ENCODE peak calls at places on chromosomes 6 and 20, in ten cellular contexts. K, X, O, I, M, J, R, D, Q and H are unnamed samples.

GRCh38 chr6:126302191-126302590 is 37.7 kb upstream of the CENPW start:
- DNase-seq in K (no peak), X (no peak), O (no peak), I (peak), M (no peak), J (no peak), R (no peak), D (no peak), Q (no peak), H (no peak)

GRCh38 chr6:42532038-42532669 is 31.7 kb upstream of the UBR2 start:
- DNase-seq in K (no peak), X (no peak), O (peak), I (peak), M (peak), J (peak), R (no peak), D (no peak), Q (peak), H (peak)

GRCh38 chr6:9851541-9852380 is 563.1 kb downstream of the TFAP2A start:
- DNase-seq in K (no peak), X (no peak), O (peak), I (peak), M (peak), J (peak), R (no peak), D (no peak), Q (peak), H (peak)

GRCh38 chr6:85354761-85355618 is 94.9 kb upstream of the NT5E start:
- DNase-seq in K (peak), X (peak), O (peak), I (peak), M (peak), J (peak), R (peak), D (peak), Q (peak), H (peak)

GRCh38 chr20:11170025-11170424 is 496.2 kb upstream of the JAG1 start:
- DNase-seq in K (no peak), X (no peak), O (no peak), I (no peak), M (no peak), J (no peak), R (no peak), D (no peak), Q (peak), H (no peak)

GRCh38 chr6:43172127-43173007 is 1.3 kb downstream of the SRF start:
- DNase-seq in K (peak), X (no peak), O (peak), I (peak), M (peak), J (no peak), R (peak), D (no peak), Q (peak), H (no peak)

GRCh38 chr20:3239026-3239866 is at the start of gene SLC4A11:
- DNase-seq in K (peak), X (no peak), O (peak), I (peak), M (peak), J (peak), R (peak), D (no peak), Q (peak), H (peak)

GRCh38 chr20:62584671-62585512 is 57.4 kb upstream of the SLCO4A1 start:
- DNase-seq in K (no peak), X (no peak), O (no peak), I (no peak), M (no peak), J (no peak), R (no peak), D (no peak), Q (no peak), H (no peak)

GRCh38 chr6:113632220-113632864 is 224.8 kb upstream of the MARCKS start:
- DNase-seq in K (no peak), X (no peak), O (peak), I (peak), M (peak), J (peak), R (peak), D (no peak), Q (peak), H (peak)

GRCh38 chr6:156942266-156942665 is 165.1 kb downstream of the ARID1B start:
- DNase-seq in K (no peak), X (no peak), O (peak), I (peak), M (no peak), J (no peak), R (no peak), D (no peak), Q (no peak), H (no peak)

GRCh38 chr20:32966881-32967781 is 37.1 kb downstream of the SUN5 start:
- DNase-seq in K (no peak), X (no peak), O (peak), I (no peak), M (no peak), J (no peak), R (peak), D (peak), Q (no peak), H (no peak)

GRCh38 chr6:7784248-7784647 is 58.3 kb downstream of the BMP6 start:
- DNase-seq in K (no peak), X (no peak), O (no peak), I (no peak), M (no peak), J (no peak), R (no peak), D (no peak), Q (peak), H (no peak)

GRCh38 chr6:140052757-140053729 is 678.6 kb upstream of the CITED2 start:
- DNase-seq in K (no peak), X (no peak), O (peak), I (peak), M (no peak), J (peak), R (no peak), D (no peak), Q (peak), H (peak)

GRCh38 chr6:64012351-64013060 is 376.9 kb downstream of the PHF3 start:
- DNase-seq in K (no peak), X (peak), O (peak), I (peak), M (peak), J (peak), R (no peak), D (no peak), Q (peak), H (no peak)
- TF ChIP-seq CTCF in K (no peak), X (peak), O (peak), I (peak), M (peak), J (peak), R (no peak), D (peak), Q (peak), H (no peak)

GRCh38 chr6:118650500-118651281 is 700 bp downstream of the CEP85L start:
- DNase-seq in K (peak), X (no peak), O (peak), I (peak), M (peak), J (no peak), R (peak), D (no peak), Q (peak), H (peak)

GRCh38 chr6:118652051-118652699 is 784 bp upstream of the CEP85L start:
- DNase-seq in K (no peak), X (no peak), O (no peak), I (no peak), M (no peak), J (no peak), R (no peak), D (no peak), Q (no peak), H (no peak)

GRCh38 chr6:118648866-118649554 is 2.4 kb downstream of the CEP85L start:
- DNase-seq in K (no peak), X (no peak), O (no peak), I (no peak), M (no peak), J (no peak), R (no peak), D (no peak), Q (peak), H (no peak)

GRCh38 chr6:118649918-118650499 is 1.4 kb downstream of the CEP85L start:
- DNase-seq in K (no peak), X (no peak), O (no peak), I (no peak), M (no peak), J (peak), R (no peak), D (no peak), Q (no peak), H (no peak)

DNA sequence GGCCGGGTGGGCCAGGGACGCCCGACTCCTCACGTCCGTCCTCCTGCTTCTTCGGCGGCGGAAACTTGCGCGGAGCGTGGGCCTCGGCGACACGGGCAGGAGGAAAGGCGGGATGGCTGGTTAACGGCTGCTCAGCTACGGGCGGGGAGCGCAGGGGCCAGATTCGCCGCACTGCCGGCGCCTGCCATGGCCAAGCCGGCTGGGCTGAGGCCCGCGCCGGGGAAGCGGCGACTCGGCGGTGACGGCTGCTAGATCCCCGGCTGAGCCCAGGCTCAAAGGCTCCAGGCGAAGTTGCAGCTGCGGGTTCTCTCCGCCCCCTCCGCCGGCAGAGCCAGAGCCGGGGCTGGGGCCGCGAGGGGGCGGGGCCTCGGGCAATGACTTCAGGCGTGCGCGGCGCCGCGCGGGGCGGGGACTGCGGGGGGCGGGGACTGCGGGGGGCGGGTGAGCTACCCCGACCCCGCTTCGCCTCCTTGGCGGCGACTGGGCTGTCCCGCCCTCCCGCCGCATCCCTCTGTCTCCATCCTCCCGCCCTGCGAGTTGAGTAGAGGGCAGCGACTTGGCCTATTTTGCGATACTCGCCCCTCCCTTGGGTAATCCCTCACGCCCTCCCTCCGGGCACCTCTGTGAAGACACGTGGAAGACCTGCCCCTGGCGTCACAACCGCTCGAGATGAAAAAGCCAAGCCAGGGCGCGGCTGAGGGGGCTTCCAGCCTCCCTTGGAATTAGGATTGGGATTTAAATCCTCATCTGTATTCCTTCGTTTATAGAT is at the start of gene CEP85L:
- DNase-seq in K (peak), X (peak), O (peak), I (peak), M (peak), J (peak), R (peak), D (peak), Q (peak), H (peak)
- TF ChIP-seq CTCF in K (no peak), X (no peak), O (no peak), I (no peak), M (no peak), J (no peak), R (no peak), D (no peak), Q (no peak), H (no peak)

DNA sequence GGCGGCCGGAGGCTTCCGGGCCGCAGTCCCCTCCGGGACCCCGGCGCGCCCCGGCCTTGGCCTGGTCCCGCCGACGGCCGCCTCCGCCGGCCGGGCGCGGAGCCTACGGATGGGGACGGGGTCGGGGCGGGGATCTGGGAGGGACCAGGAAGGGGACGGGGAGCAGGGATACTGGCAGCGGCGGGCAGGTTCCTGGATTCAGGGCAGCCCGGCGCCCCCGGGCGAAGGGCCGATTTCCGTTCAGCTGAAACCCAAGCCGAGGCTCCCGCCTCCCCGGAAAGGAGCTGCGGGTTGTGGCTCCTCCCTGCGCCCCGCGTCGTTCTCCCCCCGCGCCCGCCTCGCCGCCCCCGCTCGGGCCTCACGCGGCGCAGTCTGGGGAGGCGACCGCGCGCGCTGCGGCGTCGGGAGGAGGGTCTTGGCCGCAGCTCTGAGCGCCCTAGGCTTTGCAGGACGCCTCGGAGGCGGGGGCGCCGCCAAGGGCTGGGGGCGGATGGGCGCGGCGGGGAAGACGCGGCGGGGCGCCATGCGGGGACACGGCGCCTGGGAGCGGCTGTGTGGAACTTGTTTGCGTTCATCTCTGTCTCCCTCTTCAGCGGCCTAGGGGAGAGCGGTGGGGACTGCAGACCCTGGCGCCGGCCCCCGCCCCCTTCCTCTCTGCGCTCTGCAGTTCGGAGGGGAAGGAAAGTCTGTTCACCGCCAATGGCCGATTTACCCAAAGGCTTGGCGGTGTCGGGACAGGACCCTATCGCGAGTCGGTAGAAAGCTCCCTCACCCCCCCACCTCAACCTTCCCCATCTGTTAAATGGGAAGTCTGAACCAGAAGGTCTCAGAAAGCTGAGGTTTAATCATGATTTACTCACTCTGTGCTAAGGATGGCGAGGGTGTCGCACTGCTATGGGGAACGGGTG is 22.7 kb upstream of the TMEM181 start:
- DNase-seq in K (peak), X (no peak), O (no peak), I (peak), M (no peak), J (peak), R (peak), D (no peak), Q (no peak), H (no peak)
- TF ChIP-seq CTCF in K (no peak), X (no peak), O (no peak), I (no peak), M (no peak), J (no peak), R (no peak), D (no peak), Q (no peak), H (no peak)

GRCh38 chr20:57882451-57883161 is 172.8 kb upstream of the PMEPA1 start:
- DNase-seq in K (no peak), X (no peak), O (no peak), I (peak), M (no peak), J (peak), R (no peak), D (peak), Q (no peak), H (no peak)
- TF ChIP-seq CTCF in K (no peak), X (no peak), O (no peak), I (peak), M (no peak), J (no peak), R (no peak), D (no peak), Q (no peak), H (no peak)

GRCh38 chr6:37314803-37315515 is 38.8 kb upstream of the RNF8 start:
- DNase-seq in K (peak), X (no peak), O (peak), I (peak), M (peak), J (peak), R (no peak), D (no peak), Q (peak), H (no peak)
- TF ChIP-seq CTCF in K (peak), X (peak), O (peak), I (peak), M (peak), J (peak), R (no peak), D (peak), Q (peak), H (peak)

GRCh38 chr20:31550099-31550498 is 35.9 kb downstream of the HM13 start:
- DNase-seq in K (no peak), X (no peak), O (no peak), I (no peak), M (no peak), J (no peak), R (no peak), D (no peak), Q (no peak), H (no peak)

GRCh38 chr20:31548823-31549512 is 34.7 kb downstream of the HM13 start:
- DNase-seq in K (no peak), X (no peak), O (no peak), I (no peak), M (no peak), J (no peak), R (no peak), D (no peak), Q (no peak), H (no peak)

GRCh38 chr20:31547017-31547675 is 32.9 kb downstream of the HM13 start:
- DNase-seq in K (peak), X (peak), O (peak), I (peak), M (peak), J (peak), R (peak), D (peak), Q (peak), H (peak)

GRCh38 chr20:31549513-31549880 is 35.3 kb downstream of the HM13 start:
- DNase-seq in K (no peak), X (no peak), O (no peak), I (no peak), M (no peak), J (no peak), R (no peak), D (no peak), Q (no peak), H (no peak)

GRCh38 chr20:31547720-31548298 is 33.6 kb downstream of the HM13 start:
- DNase-seq in K (no peak), X (no peak), O (no peak), I (no peak), M (no peak), J (no peak), R (no peak), D (no peak), Q (no peak), H (no peak)
- TF ChIP-seq CTCF in K (no peak), X (no peak), O (no peak), I (no peak), M (no peak), J (no peak), R (no peak), D (no peak), Q (no peak), H (no peak)

DNA sequence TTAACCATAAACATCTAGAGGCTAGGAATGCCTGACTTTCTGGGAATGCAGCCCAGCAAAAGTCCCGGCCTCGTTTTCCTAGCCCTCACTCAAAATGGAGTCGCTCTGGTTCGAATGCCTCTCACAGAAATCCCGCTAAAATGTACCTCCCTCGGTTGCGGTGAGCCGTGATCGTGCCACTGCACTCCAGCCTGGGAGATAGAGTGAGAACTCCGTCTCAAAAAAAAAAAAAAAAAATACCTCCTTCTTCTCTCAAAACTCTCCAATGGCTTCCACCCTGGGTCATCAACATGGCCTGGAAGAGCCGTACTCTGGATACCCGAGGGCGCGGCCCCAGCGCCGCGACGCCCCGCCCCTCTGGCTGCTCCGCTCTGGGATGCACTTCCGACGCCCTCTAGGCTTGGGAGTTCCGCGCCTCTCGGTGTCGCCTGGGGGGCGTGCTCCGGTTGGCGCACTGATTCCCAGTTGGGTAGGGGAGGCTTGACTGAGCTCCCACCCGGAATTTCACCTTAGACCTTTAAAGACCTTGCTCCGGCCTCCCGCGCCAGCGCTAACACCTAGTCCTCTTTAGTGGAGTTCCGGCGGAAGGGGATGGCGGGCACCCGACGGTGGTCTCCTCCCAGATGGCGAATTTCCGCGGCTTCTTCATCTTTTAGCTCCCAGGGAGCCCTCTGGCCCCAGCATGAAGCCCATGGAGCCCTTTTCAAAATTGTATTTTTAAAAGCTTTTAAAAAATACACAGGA is 12.3 kb downstream of the HMGN4 start:
- DNase-seq in K (peak), X (no peak), O (peak), I (peak), M (no peak), J (peak), R (no peak), D (peak), Q (peak), H (no peak)
- TF ChIP-seq CTCF in K (no peak), X (peak), O (no peak), I (no peak), M (peak), J (no peak), R (no peak), D (no peak), Q (no peak), H (no peak)

GRCh38 chr6:163648868-163649267 is 234.3 kb downstream of the QKI start:
- DNase-seq in K (no peak), X (no peak), O (no peak), I (no peak), M (no peak), J (no peak), R (no peak), D (no peak), Q (no peak), H (no peak)
- TF ChIP-seq CTCF in K (no peak), X (no peak), O (no peak), I (no peak), M (no peak), J (no peak), R (no peak), D (no peak), Q (no peak), H (no peak)

GRCh38 chr20:31390490-31390889 is at the start of gene DEFB119:
- DNase-seq in K (no peak), X (no peak), O (no peak), I (no peak), M (no peak), J (no peak), R (no peak), D (no peak), Q (no peak), H (no peak)
- TF ChIP-seq CTCF in K (no peak), X (no peak), O (no peak), I (no peak), M (no peak), J (no peak), R (no peak), D (no peak), Q (no peak), H (no peak)

GRCh38 chr6:72580281-72580940 is 41.5 kb upstream of the KCNQ5 start:
- DNase-seq in K (peak), X (peak), O (peak), I (peak), M (peak), J (peak), R (no peak), D (no peak), Q (peak), H (peak)
- TF ChIP-seq CTCF in K (no peak), X (peak), O (peak), I (peak), M (peak), J (peak), R (no peak), D (peak), Q (peak), H (peak)